ENCODE peak calls at places on chromosomes 11 and 22, in nine cellular contexts. D is NCI-H460; Z is posterior cingulate gyrus; O is stimulated activated CD4-positive, alpha-beta T cell treated with anti-CD3 and anti-CD28 coated beads, Interleukin-1b, Interleukin-23, amount 100 ng/mL, for 24 hours; H is glutamatergic neuron; U is activated naive CD8-positive, alpha-beta T cell treated with anti-CD3 and anti-CD28 coated beads, Interleukin-2, amount 10 ng/mL, durations not matched to agents 7 days and 5 days; A is DMS153; Y is BJ; V is amniotic stem cell. E is an unnamed sample.

GRCh38 chr11:128180446-128181089 is 406.8 kb downstream of the ETS1 start:
- DNase-seq in D (no peak), Z (no peak), O (no peak), H (no peak), U (no peak), A (peak; percentile 90), Y (peak; percentile 62), V (peak; percentile 33), E (no peak)

GRCh38 chr22:19876314-19876940 is 21.8 kb upstream of the GNB1L start:
- DNase-seq in D (peak; percentile 56), Z (peak; percentile 18), O (no peak), H (peak; percentile 11), U (peak; percentile 22), A (no peak), Y (no peak), V (no peak), E (no peak)

GRCh38 chr11:67434395-67434881 is 3.0 kb downstream of the PTPRCAP start:
- DNase-seq in D (no peak), Z (no peak), O (no peak), H (no peak), U (no peak), A (no peak), Y (no peak), V (no peak), E (no peak)

GRCh38 chr11:58771458-58771855 is 39.7 kb upstream of the GLYAT start:
- DNase-seq in D (no peak), Z (no peak), O (no peak), H (no peak), U (no peak), A (no peak), Y (no peak), V (no peak), E (no peak)

GRCh38 chr11:2801711-2802388 is 83.7 kb downstream of the CDKN1C start:
- DNase-seq in D (no peak), Z (peak; percentile 17), O (no peak), H (peak; percentile 14), U (peak; percentile 21), A (no peak), Y (no peak), V (no peak), E (no peak)

GRCh38 chr11:29956076-29956556 is 60.7 kb downstream of the KCNA4 start:
- DNase-seq in D (no peak), Z (no peak), O (no peak), H (no peak), U (no peak), A (no peak), Y (no peak), V (no peak), E (no peak)

GRCh38 chr11:22828373-22828772 is 1.2 kb downstream of the SVIP start:
- DNase-seq in D (no peak), Z (no peak), O (no peak), H (no peak), U (no peak), A (no peak), Y (no peak), V (no peak), E (no peak)

GRCh38 chr11:46295312-46295995 is 18.0 kb downstream of the CREB3L1 start:
- DNase-seq in D (peak; percentile 46), Z (peak; percentile 82), O (peak; percentile 72), H (peak; percentile 91), U (peak; percentile 80), A (no peak), Y (no peak), V (peak; percentile 36), E (no peak)

GRCh38 chr11:61107888-61108287 is 5.6 kb downstream of the CD5 start:
- DNase-seq in D (no peak), Z (no peak), O (no peak), H (no peak), U (no peak), A (no peak), Y (no peak), V (no peak), E (no peak)

GRCh38 chr11:78168539-78169477 is 19.6 kb downstream of the KCTD21 start:
- DNase-seq in D (no peak), Z (no peak), O (no peak), H (peak; percentile 52), U (no peak), A (no peak), Y (peak; percentile 4), V (no peak), E (no peak)

GRCh38 chr11:119432484-119433368 is 9.8 kb upstream of the THY1 start:
- DNase-seq in D (no peak), Z (no peak), O (no peak), H (peak; percentile 33), U (no peak), A (no peak), Y (peak; percentile 56), V (peak; percentile 48), E (no peak)

GRCh38 chr11:16606784-16607674 is 131.4 kb upstream of the C11orf58 start:
- DNase-seq in D (no peak), Z (no peak), O (no peak), H (peak; percentile 50), U (peak; percentile 39), A (no peak), Y (no peak), V (no peak), E (no peak)

GRCh38 chr22:39174498-39175120 is 22.1 kb upstream of the CBX7 start:
- DNase-seq in D (peak; percentile 7), Z (no peak), O (peak; percentile 25), H (peak; percentile 80), U (peak; percentile 75), A (peak; percentile 24), Y (peak; percentile 70), V (peak; percentile 56), E (no peak)

GRCh38 chr11:86523738-86524602 is 148.4 kb downstream of the ME3 start:
- DNase-seq in D (peak; percentile 92), Z (no peak), O (no peak), H (no peak), U (no peak), A (no peak), Y (peak; percentile 85), V (peak; percentile 67), E (no peak)

GRCh38 chr11:102914238-102915043 is 39.7 kb upstream of the MMP12 start:
- DNase-seq in D (no peak), Z (no peak), O (no peak), H (no peak), U (no peak), A (no peak), Y (no peak), V (peak; percentile 41), E (no peak)

GRCh38 chr11:21142007-21142406 is 472.6 kb downstream of the NELL1 start:
- DNase-seq in D (no peak), Z (no peak), O (no peak), H (no peak), U (no peak), A (peak; percentile 1), Y (no peak), V (no peak), E (no peak)

GRCh38 chr22:22119003-22119402 is 125.6 kb upstream of the VPREB1 start:
- DNase-seq in D (no peak), Z (no peak), O (no peak), H (no peak), U (no peak), A (no peak), Y (no peak), V (no peak), E (no peak)

GRCh38 chr22:46171940-46172339 is 21.6 kb downstream of the PPARA start:
- DNase-seq in D (no peak), Z (no peak), O (no peak), H (no peak), U (no peak), A (peak; percentile 75), Y (peak; percentile 52), V (peak; percentile 27), E (no peak)

GRCh38 chr11:10454902-10455631 is at the start of gene AMPD3:
- DNase-seq in D (peak; percentile 45), Z (no peak), O (no peak), H (peak; percentile 33), U (no peak), A (peak; percentile 70), Y (peak; percentile 80), V (peak; percentile 77), E (no peak)

GRCh38 chr11:64916040-64916847 is 765 bp downstream of the ATG2A start:
- DNase-seq in D (no peak), Z (no peak), O (no peak), H (no peak), U (peak; percentile 61), A (no peak), Y (no peak), V (no peak), E (no peak)

GRCh38 chr22:20749453-20749852 is 24.5 kb upstream of the SERPIND1 start:
- DNase-seq in D (no peak), Z (no peak), O (no peak), H (no peak), U (no peak), A (no peak), Y (no peak), V (no peak), E (no peak)

GRCh38 chr22:29245626-29246385 is 22.0 kb downstream of the RHBDD3 start:
- DNase-seq in D (peak; percentile 47), Z (peak; percentile 68), O (peak; percentile 44), H (peak; percentile 84), U (peak; percentile 77), A (peak; percentile 53), Y (no peak), V (peak; percentile 21), E (no peak)

GRCh38 chr22:30181459-30182353 is 64.9 kb downstream of the LIF start:
- DNase-seq in D (no peak), Z (no peak), O (no peak), H (no peak), U (no peak), A (no peak), Y (no peak), V (no peak), E (no peak)

GRCh38 chr11:32309541-32310217 is 125.7 kb downstream of the WT1 start:
- DNase-seq in D (no peak), Z (no peak), O (no peak), H (no peak), U (no peak), A (no peak), Y (no peak), V (no peak), E (no peak)

GRCh38 chr22:46674367-46674781 is 54.2 kb downstream of the GRAMD4 start:
- DNase-seq in D (no peak), Z (no peak), O (peak; percentile 93), H (no peak), U (peak; percentile 84), A (no peak), Y (no peak), V (no peak), E (no peak)

GRCh38 chr11:66420671-66421476 is at the start of gene NPAS4:
- DNase-seq in D (no peak), Z (peak; percentile 73), O (no peak), H (peak; percentile 70), U (no peak), A (peak; percentile 59), Y (no peak), V (no peak), E (no peak)

GRCh38 chr11:64698427-64698826 is 24.6 kb downstream of the NRXN2 start:
- DNase-seq in D (no peak), Z (no peak), O (no peak), H (no peak), U (no peak), A (no peak), Y (no peak), V (no peak), E (no peak)

GRCh38 chr11:104830080-104830479 is 68.2 kb downstream of the CASP12 start:
- DNase-seq in D (no peak), Z (no peak), O (no peak), H (no peak), U (no peak), A (no peak), Y (peak; percentile 13), V (no peak), E (no peak)

GRCh38 chr22:39469681-39470461 is 13.1 kb downstream of the MGAT3 start:
- DNase-seq in D (no peak), Z (peak; percentile 73), O (no peak), H (no peak), U (no peak), A (no peak), Y (no peak), V (no peak), E (no peak)

GRCh38 chr11:102666331-102666957 is 39.1 kb downstream of the MMP27 start:
- DNase-seq in D (peak; percentile 44), Z (no peak), O (no peak), H (no peak), U (no peak), A (peak; percentile 27), Y (no peak), V (no peak), E (no peak)

GRCh38 chr11:26904801-26905200 is 89.1 kb upstream of the FIBIN start:
- DNase-seq in D (no peak), Z (no peak), O (no peak), H (no peak), U (no peak), A (no peak), Y (no peak), V (no peak), E (no peak)

E was measured in GM12864.